ENCODE peak calls at places on chromosomes 2 and 18, in eight cellular contexts. J is RWPE1; L is activated naive CD8-positive, alpha-beta T cell treated with anti-CD3 and anti-CD28 coated beads, Interleukin-2, amount 50 U/mL, for 24 hours; G is EL; Q is WERI-Rb-1; N is activated CD8-positive, alpha-beta memory T cell treated with anti-CD3 and anti-CD28 coated beads for 24 hours; Z is NCI-H1092 treated with DMSO at 0.1 percent for 48 hours; E is brain microvascular endothelial cell. B is an unnamed sample.

GRCh38 chr2:68943581-68944568 is 8.8 kb downstream of the GKN2 start:
- DNase-seq in N (peak; percentile 80), Z (peak; percentile 77), L (peak; percentile 49), J (peak; percentile 55), G (peak; percentile 74), E (peak; percentile 55), Q (peak; percentile 76), B (peak; percentile 85)

GRCh38 chr2:150191349-150191748 is 296.1 kb downstream of the RND3 start:
- DNase-seq in E (peak; percentile 69), J (peak; percentile 19), Q (no peak), N (no peak), G (peak; percentile 71), Z (no peak), L (no peak), B (no peak)

GRCh38 chr2:3223080-3223923 is 154.3 kb downstream of the EIPR1 start:
- DNase-seq in G (peak; percentile 3), Z (no peak), N (peak; percentile 89), E (peak; percentile 74), Q (no peak), L (peak; percentile 87), J (no peak), B (no peak)

GRCh38 chr2:85053802-85054201 is 79.4 kb upstream of the TCF7L1 start:
- DNase-seq in N (no peak), Q (no peak), J (peak; percentile 61), L (no peak), E (peak; percentile 53), G (peak; percentile 48), Z (no peak), B (no peak)

GRCh38 chr2:100250645-100251044 is 71.7 kb downstream of the LONRF2 start:
- DNase-seq in G (no peak), Q (no peak), Z (no peak), N (no peak), E (no peak), L (no peak), J (no peak), B (no peak)

GRCh38 chr2:1586946-1587840 is 157.1 kb downstream of the PXDN start:
- DNase-seq in J (peak; percentile 36), G (peak; percentile 20), Z (no peak), L (no peak), N (no peak), E (no peak), Q (no peak), B (no peak)

GRCh38 chr2:11389551-11390528 is 45.4 kb upstream of the ROCK2 start:
- DNase-seq in L (no peak), N (no peak), E (peak; percentile 90), Q (no peak), G (peak; percentile 52), J (no peak), Z (no peak), B (no peak)

GRCh38 chr18:76518543-76519155 is 23.6 kb upstream of the ZNF516 start:
- DNase-seq in Z (peak; percentile 94), G (peak; percentile 45), L (peak; percentile 19), J (no peak), Q (no peak), N (no peak), E (peak; percentile 50), B (no peak)

GRCh38 chr2:50039445-50039844 is 885.1 kb upstream of the FSHR start:
- DNase-seq in E (no peak), L (no peak), Q (no peak), G (no peak), J (no peak), Z (no peak), N (no peak), B (no peak)

GRCh38 chr2:129438501-129439057 is 540.9 kb upstream of the RAB6C start:
- DNase-seq in Q (no peak), L (no peak), E (no peak), N (no peak), Z (no peak), G (no peak), J (no peak), B (no peak)

GRCh38 chr2:102049756-102050443 is 58.1 kb downstream of the IL1R2 start:
- DNase-seq in G (no peak), E (no peak), Z (no peak), J (no peak), N (no peak), Q (no peak), L (no peak), B (no peak)

GRCh38 chr2:219362524-219363164 is 25.1 kb downstream of the DNPEP start:
- DNase-seq in L (no peak), Q (no peak), Z (no peak), G (peak; percentile 92), N (no peak), E (peak; percentile 90), J (peak; percentile 30), B (peak; percentile 87)

GRCh38 chr2:100978582-100979051 is 23.5 kb upstream of the RPL31 start:
- DNase-seq in Z (no peak), E (peak; percentile 21), G (peak; percentile 50), J (no peak), N (no peak), Q (no peak), L (no peak), B (no peak)

GRCh38 chr2:27020337-27020948 is 12.3 kb upstream of the TMEM214 start:
- DNase-seq in E (no peak), J (no peak), Z (no peak), L (no peak), G (no peak), Q (no peak), N (no peak), B (no peak)